ENCODE peak calls at places on chromosome 12, in eight cellular contexts. I, A, D, N, C, L, V and F are unnamed samples.

GRCh38 chr12:127083028-127083949 is 1183.7 kb upstream of the TMEM132C start:
- DNase-seq in V (no peak), I (peak; percentile 70), C (no peak), A (no peak), L (peak; percentile 63), N (peak; percentile 6), D (peak; percentile 44), F (peak; percentile 83)

GRCh38 chr12:990308-990648 is 745 bp upstream of the ERC1 start:
- DNase-seq in D (peak; percentile 74), V (peak; percentile 64), I (peak; percentile 62), C (no peak), N (peak; percentile 30), A (peak; percentile 82), L (peak; percentile 74), F (peak; percentile 24)

GRCh38 chr12:23950775-23951391 is 1.4 kb upstream of the SOX5 start:
- DNase-seq in A (no peak), I (no peak), V (no peak), D (no peak), N (peak; percentile 9), C (no peak), L (peak; percentile 20), F (no peak)

GRCh38 chr12:12705833-12706520 is 10.0 kb upstream of the GPR19 start:
- DNase-seq in D (no peak), L (no peak), A (no peak), C (no peak), I (no peak), V (no peak), N (no peak), F (peak; percentile 92)

GRCh38 chr12:95336387-95337067 is 118.9 kb downstream of the VEZT start:
- DNase-seq in C (no peak), V (peak; percentile 49), N (peak; percentile 70), I (peak; percentile 87), D (peak; percentile 89), L (peak; percentile 88), A (peak; percentile 86), F (no peak)

GRCh38 chr12:118436002-118436724 is 59.8 kb downstream of the SUDS3 start:
- DNase-seq in A (no peak), V (no peak), D (peak; percentile 18), L (peak; percentile 54), N (no peak), I (no peak), C (no peak), F (peak; percentile 32)

GRCh38 chr12:15662983-15663659 is 126.1 kb downstream of the EPS8 start:
- DNase-seq in A (no peak), D (no peak), C (no peak), I (no peak), N (no peak), L (no peak), V (no peak), F (no peak)

GRCh38 chr12:91111366-91112321 is at the start of gene LUM:
- DNase-seq in I (peak; percentile 97), A (no peak), L (peak; percentile 35), N (peak; percentile 69), V (peak; percentile 25), C (no peak), D (no peak), F (no peak)

GRCh38 chr12:110670161-110670701 is 18.7 kb downstream of the HVCN1 start:
- DNase-seq in D (peak; percentile 60), A (no peak), C (no peak), L (no peak), V (no peak), I (no peak), N (no peak), F (no peak)

GRCh38 chr12:96698965-96699364 is 208.1 kb upstream of the NEDD1 start:
- DNase-seq in I (peak; percentile 7), V (no peak), A (no peak), D (no peak), C (no peak), N (no peak), L (no peak), F (no peak)

GRCh38 chr12:103680591-103681065 is 93.6 kb downstream of the STAB2 start:
- DNase-seq in C (no peak), D (no peak), A (no peak), I (no peak), N (no peak), L (peak; percentile 70), V (peak; percentile 72), F (no peak)

GRCh38 chr12:98399532-98399931 is 115.9 kb upstream of the TMPO start:
- DNase-seq in C (no peak), A (no peak), V (no peak), N (no peak), L (no peak), I (peak; percentile 59), D (peak; percentile 45), F (peak; percentile 81)

GRCh38 chr12:8913702-8914032 is 642 bp upstream of the PHC1 start:
- DNase-seq in C (no peak), L (peak; percentile 19), V (no peak), N (no peak), I (peak; percentile 5), D (no peak), A (no peak), F (no peak)

GRCh38 chr12:8914716-8915526 is 612 bp downstream of the PHC1 start:
- DNase-seq in C (no peak), A (peak; percentile 78), L (peak; percentile 73), D (peak; percentile 42), I (peak; percentile 17), V (peak; percentile 40), N (peak; percentile 31), F (peak; percentile 40)

GRCh38 chr12:8916154-8916553 is 1.8 kb downstream of the PHC1 start:
- DNase-seq in A (no peak), C (no peak), V (no peak), L (no peak), I (no peak), N (no peak), D (no peak), F (no peak)

GRCh38 chr12:8917031-8917430 is 2.7 kb downstream of the PHC1 start:
- DNase-seq in L (no peak), I (no peak), A (no peak), C (no peak), N (no peak), D (no peak), V (no peak), F (no peak)

GRCh38 chr12:8917751-8918150 is 3.4 kb downstream of the PHC1 start:
- DNase-seq in V (no peak), I (no peak), N (no peak), A (no peak), D (no peak), C (no peak), L (no peak), F (no peak)
- H3K4me3 ChIP-seq in V (no peak overlapping the region), I (no peak overlapping the region), N (no peak overlapping the region), A (no peak overlapping the region), D (no peak overlapping the region), C (no peak overlapping the region), L (no peak overlapping the region), F (no peak overlapping the region)

DNA sequence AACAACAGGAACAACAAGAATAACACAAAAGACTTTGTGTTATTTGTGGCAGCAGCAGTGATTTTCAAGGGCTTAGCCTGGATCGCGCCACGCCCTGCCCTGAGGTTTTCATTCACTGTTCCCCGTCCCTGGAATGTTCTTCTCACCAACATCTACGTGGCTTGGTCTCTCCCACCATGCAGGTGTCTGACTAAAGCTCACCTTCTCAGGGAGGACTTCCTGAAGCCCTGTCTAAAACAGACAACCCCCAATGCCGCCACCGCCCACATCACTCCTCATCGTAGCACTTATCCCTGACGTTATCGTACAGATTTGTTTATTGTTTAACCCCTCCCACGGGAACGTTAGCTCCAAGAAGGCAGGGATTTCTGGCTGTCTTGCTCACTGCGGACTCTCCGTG is 40.4 kb downstream of the P2RX4 start:
- DNase-seq in V (no peak), I (no peak), L (no peak), N (no peak), C (no peak), A (no peak), D (no peak), F (no peak)
- H3K4me3 ChIP-seq in V (no peak overlapping the region), I (no peak overlapping the region), L (no peak overlapping the region), N (no peak overlapping the region), C (no peak overlapping the region), A (no peak overlapping the region), D (no peak overlapping the region), F (no peak overlapping the region)

DNA sequence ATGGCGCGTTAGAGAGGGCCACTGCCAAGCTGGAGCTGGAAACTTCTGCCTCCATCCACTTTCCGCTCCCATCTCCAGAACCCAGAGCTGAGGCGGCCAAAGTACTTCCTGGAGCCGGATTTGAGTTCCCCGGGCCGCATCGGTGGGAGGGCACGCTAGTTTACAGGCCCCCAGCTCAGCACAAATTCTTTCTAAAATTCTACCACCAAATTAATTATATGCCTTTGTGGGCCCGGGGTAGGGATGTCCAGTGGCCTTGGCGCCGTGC is 3.7 kb downstream of the RFX4 start:
- DNase-seq in L (no peak), V (no peak), A (no peak), C (no peak), I (no peak), N (no peak), D (no peak), F (no peak)
- H3K4me3 ChIP-seq in L (peak overlapping the region; percentile 29), V (peak overlapping the region; percentile 51), A (no peak overlapping the region), C (no peak overlapping the region), I (no peak overlapping the region), N (no peak overlapping the region), D (no peak overlapping the region), F (no peak overlapping the region)

GRCh38 chr12:93080452-93080851 is 151.4 kb upstream of the EEA1 start:
- DNase-seq in V (no peak), C (no peak), N (no peak), L (no peak), D (no peak), A (no peak), I (no peak), F (no peak)
- H3K4me3 ChIP-seq in V (no peak overlapping the region), C (no peak overlapping the region), N (no peak overlapping the region), L (no peak overlapping the region), D (no peak overlapping the region), A (no peak overlapping the region), I (no peak overlapping the region), F (no peak overlapping the region)

DNA sequence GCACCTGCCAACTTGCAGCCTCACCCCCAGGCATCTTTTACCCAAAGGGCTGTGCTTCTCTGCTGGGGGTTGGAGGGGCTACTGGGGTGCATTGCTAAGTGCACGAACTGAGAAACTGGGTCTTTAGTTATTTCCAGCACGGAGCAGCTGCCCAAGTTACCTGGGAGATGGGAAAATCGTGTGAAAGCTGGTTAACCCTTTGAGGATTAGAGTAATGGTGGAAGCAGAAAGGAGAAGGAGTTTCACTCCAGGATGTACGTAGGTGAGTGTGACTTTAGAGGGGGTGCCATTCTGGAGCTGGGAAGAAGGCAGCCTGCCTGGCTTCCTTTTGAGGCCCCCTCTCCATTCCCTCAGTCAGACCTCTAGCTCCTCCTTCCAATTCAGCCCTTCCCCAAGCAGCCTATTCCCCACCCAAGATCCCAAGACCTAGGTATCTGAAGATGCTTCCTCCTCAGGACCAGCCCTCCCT is 1.0 kb upstream of the ADCY6 start:
- DNase-seq in N (no peak), C (no peak), V (no peak), L (no peak), A (no peak), D (no peak), I (no peak), F (no peak)
- H3K4me3 ChIP-seq in N (peak overlapping the region; percentile 72), C (no peak overlapping the region), V (peak overlapping the region; percentile 83), L (peak overlapping the region; percentile 82), A (peak overlapping the region; percentile 81), D (no peak overlapping the region), I (peak overlapping the region; percentile 78), F (no peak overlapping the region)

GRCh38 chr12:18165422-18165871 is 75.5 kb upstream of the RERGL start:
- DNase-seq in I (peak; percentile 36), D (peak; percentile 25), V (no peak), N (no peak), A (no peak), L (no peak), C (no peak), F (no peak)
- H3K4me3 ChIP-seq in I (peak overlapping the region; percentile 35), D (no peak overlapping the region), V (peak overlapping the region; percentile 22), N (no peak overlapping the region), A (no peak overlapping the region), L (no peak overlapping the region), C (peak overlapping the region; percentile 43), F (no peak overlapping the region)